ENCODE peak calls at places on chromosomes 16 and 17, in four cellular contexts. A is stomach, Q is pancreas, L is heart left ventricle. S is an unnamed sample.

GRCh38 chr16:57720142-57720575 is 15.4 kb upstream of the KATNB1 start:
- DNase-seq in L (peak; percentile 42), A (peak; percentile 81), Q (peak; percentile 88), S (peak; percentile 32)

GRCh38 chr17:39376434-39376833 is 25.0 kb downstream of the FBXL20 start:
- DNase-seq in L (no peak), Q (no peak), A (peak; percentile 2), S (no peak)

GRCh38 chr16:66996324-66996982 is 8.1 kb downstream of the CES4A start:
- DNase-seq in Q (no peak), L (peak; percentile 18), A (peak; percentile 49), S (no peak)

GRCh38 chr16:11586375-11586855 is 304 bp downstream of the LITAF start:
- DNase-seq in L (no peak), Q (peak; percentile 74), A (no peak), S (peak; percentile 41)

GRCh38 chr16:85168732-85169256 is 56.5 kb upstream of the CIBAR2 start:
- DNase-seq in L (peak; percentile 74), A (no peak), Q (peak; percentile 82), S (peak; percentile 64)

GRCh38 chr17:77286641-77287431 is 146.1 kb downstream of the SEC14L1 start:
- DNase-seq in Q (peak; percentile 92), A (peak; percentile 88), L (peak; percentile 37), S (peak; percentile 92)

GRCh38 chr16:10752843-10753523 is 9.3 kb downstream of the NUBP1 start:
- DNase-seq in L (peak; percentile 56), Q (no peak), A (peak; percentile 31), S (no peak)

GRCh38 chr17:79631640-79632431 is 21.0 kb upstream of the RBFOX3 start:
- DNase-seq in A (peak; percentile 17), L (peak; percentile 3), Q (no peak), S (no peak)

GRCh38 chr16:69049146-69049545 is 56.3 kb upstream of the HAS3 start:
- DNase-seq in Q (no peak), L (no peak), A (no peak), S (peak; percentile 45)

GRCh38 chr17:62597920-62598319 is 29.6 kb upstream of the MRC2 start:
- DNase-seq in Q (no peak), L (no peak), A (no peak), S (no peak)

GRCh38 chr17:9557846-9558245 is 17.8 kb downstream of the STX8 start:
- DNase-seq in A (no peak), L (no peak), Q (no peak), S (no peak)

GRCh38 chr16:66335704-66336329 is 30.7 kb upstream of the CDH5 start:
- DNase-seq in L (peak; percentile 67), Q (no peak), A (no peak), S (no peak)

GRCh38 chr17:19897901-19898300 is 30.2 kb upstream of the ULK2 start:
- DNase-seq in Q (no peak), A (no peak), L (no peak), S (peak; percentile 53)

GRCh38 chr17:2869604-2870003 is 73.4 kb downstream of the RAP1GAP2 start:
- DNase-seq in A (no peak), L (no peak), Q (peak; percentile 93), S (no peak)

GRCh38 chr17:16283705-16284104 is 66.7 kb downstream of the PIGL start:
- DNase-seq in Q (no peak), L (no peak), A (no peak), S (no peak)

GRCh38 chr16:11178424-11178823 is 77.6 kb downstream of the SOCS1 start:
- DNase-seq in L (no peak), A (no peak), Q (no peak), S (no peak)

GRCh38 chr17:386145-386876 is 33.7 kb upstream of the RPH3AL start:
- DNase-seq in A (peak; percentile 87), L (peak; percentile 78), Q (peak; percentile 93), S (peak; percentile 78)

GRCh38 chr16:51989637-51990230 is 557.2 kb downstream of the TOX3 start:
- DNase-seq in L (no peak), A (no peak), Q (no peak), S (peak; percentile 11)

GRCh38 chr16:70470927-70471341 is 16.5 kb downstream of the FCSK start:
- DNase-seq in Q (peak; percentile 80), A (peak; percentile 61), L (no peak), S (no peak)

GRCh38 chr17:6524520-6524919 is 31.8 kb downstream of the PITPNM3 start:
- DNase-seq in A (no peak), Q (no peak), L (no peak), S (peak; percentile 69)

GRCh38 chr17:48626470-48627241 is 498 bp upstream of the HOXB9 start:
- DNase-seq in A (no peak), Q (no peak), L (no peak), S (no peak)

GRCh38 chr16:9134306-9134705 is 42.9 kb downstream of the HAPSTR1 start:
- DNase-seq in L (no peak), A (no peak), Q (no peak), S (no peak)

GRCh38 chr17:34645636-34646035 is 66.3 kb downstream of the TMEM132E start:
- DNase-seq in Q (no peak), L (no peak), A (no peak), S (no peak)

GRCh38 chr17:2595200-2595599 is 1.7 kb downstream of the PAFAH1B1 start:
- DNase-seq in A (no peak), Q (no peak), L (no peak), S (no peak)

DNA sequence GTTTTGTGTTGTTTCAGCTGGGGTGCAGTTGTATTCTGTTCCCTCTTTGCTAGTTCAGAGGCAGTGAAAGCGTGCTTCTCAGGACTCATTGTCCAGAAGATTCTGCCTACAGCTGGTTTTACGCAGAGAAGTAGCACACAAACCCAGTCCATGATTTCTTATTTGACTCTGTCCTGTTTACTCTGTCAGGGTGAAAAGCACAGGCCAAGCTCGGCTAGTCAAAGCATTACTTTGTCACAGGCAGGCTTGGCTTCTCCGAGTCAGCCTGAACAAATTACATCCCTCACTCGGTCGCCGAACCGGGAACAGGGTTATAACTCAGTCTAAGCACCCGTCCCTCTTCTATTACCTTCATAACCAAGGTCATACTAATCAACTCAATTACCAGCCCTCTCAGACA is 435.0 kb downstream of the MAF start:
- DNase-seq in L (no peak), Q (no peak), A (no peak), S (no peak)
- H3K27ac ChIP-seq in L (no peak overlapping the region), Q (no peak overlapping the region), A (peak overlapping the region; percentile 9), S (no peak overlapping the region)

DNA sequence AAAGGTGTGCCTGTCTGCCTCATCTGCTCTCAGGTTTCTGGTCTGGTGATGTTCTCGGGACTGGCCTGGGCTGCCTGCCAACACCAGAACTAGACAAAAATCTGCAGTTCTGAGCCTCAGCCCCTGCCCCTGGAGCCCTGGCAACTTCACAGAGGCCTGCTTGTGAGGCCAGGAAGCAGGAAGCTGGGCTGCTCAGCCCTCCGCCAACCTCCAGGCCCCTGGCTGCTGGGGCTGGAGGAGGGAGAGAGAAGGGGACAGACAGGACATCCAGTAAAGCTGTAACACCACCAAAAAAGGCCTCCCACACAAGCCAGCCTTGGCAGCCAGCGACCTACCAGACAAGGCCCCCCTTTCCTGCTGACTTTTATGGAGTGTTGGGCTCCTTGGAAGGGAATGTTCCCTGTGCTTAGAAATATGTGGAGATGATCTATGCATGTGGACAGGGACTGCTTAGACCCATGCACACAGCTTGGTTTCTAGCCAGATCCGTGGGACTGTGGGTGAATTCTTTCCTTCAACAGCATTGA is 157.6 kb downstream of the XYLT1 start:
- DNase-seq in A (no peak), L (peak; percentile 23), Q (peak; percentile 65), S (no peak)
- H3K27ac ChIP-seq in A (peak overlapping the region; percentile 83), L (peak overlapping the region; percentile 6), Q (peak overlapping the region; percentile 13), S (peak overlapping the region; percentile 34)

DNA sequence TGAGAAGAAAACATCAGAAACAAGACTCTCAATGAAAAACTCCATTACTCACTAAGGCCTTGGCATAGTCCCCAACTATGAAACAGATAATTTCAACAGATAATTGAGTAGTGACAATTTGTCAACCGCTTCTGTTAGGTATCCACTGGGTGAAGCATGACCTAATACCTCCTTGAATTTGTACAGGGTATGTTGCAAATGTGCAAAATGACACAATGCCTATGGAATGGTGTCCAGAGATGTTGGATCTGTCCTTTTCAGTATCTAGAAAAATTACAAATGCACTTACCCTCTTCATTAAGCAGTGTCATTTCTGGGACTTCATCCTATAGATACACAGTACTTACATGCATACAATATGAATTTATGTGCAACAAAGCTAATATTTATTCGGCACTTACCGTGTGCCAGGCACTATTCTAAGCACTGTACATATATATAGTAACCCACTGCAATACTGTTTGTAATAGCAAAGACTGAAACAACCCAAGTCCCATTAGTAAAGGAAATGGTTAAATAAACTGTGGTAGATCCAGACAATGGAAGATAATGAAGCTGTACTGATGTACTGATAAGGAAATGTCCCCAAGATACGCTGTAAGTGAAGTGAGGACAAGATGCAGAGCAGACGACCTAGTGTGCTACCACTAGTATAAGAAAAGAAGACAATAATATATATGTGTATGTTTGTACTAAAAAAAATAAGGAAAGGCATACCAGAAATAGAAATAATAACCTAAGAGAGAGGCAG is 21.4 kb upstream of the SLC6A4 start:
- DNase-seq in L (no peak), A (no peak), Q (no peak), S (no peak)
- H3K27ac ChIP-seq in L (no peak overlapping the region), A (no peak overlapping the region), Q (no peak overlapping the region), S (no peak overlapping the region)

GRCh38 chr17:28372203-28372944 is 880 bp downstream of the SARM1 start:
- DNase-seq in A (no peak), Q (peak; percentile 74), L (no peak), S (no peak)
- H3K27ac ChIP-seq in A (peak overlapping the region; percentile 75), Q (peak overlapping the region; percentile 18), L (peak overlapping the region; percentile 82), S (peak overlapping the region; percentile 75)

DNA sequence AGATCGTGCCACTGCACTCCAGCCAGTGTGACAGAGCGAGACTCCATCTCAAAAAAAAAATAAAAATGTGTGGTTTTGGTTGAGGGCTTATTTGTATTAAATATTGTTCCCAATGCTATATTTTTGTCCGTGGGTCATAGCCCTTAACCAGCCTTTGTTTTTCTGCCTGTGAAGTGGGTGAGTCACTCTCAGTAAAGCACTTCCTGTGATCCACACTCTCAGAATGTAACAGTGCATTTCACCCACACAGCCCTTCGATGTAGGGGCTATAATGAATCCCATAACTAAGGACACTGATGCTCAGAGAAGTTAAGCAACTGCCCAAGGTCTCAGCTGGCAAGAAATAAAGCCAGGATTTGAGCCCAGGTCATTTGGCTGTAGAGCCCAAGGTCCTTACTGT is 34.7 kb upstream of the POLR3E start:
- DNase-seq in L (no peak), Q (no peak), A (no peak), S (no peak)
- H3K27ac ChIP-seq in L (no peak overlapping the region), Q (no peak overlapping the region), A (no peak overlapping the region), S (no peak overlapping the region)

GRCh38 chr16:100989-101388 is 23.0 kb downstream of the MPG start:
- DNase-seq in A (no peak), L (no peak), Q (no peak), S (no peak)
- H3K27ac ChIP-seq in A (no peak overlapping the region), L (peak overlapping the region; percentile 62), Q (no peak overlapping the region), S (peak overlapping the region; percentile 20)

S was measured in RWPE1.